ENCODE peak calls at places on chromosomes 2 and 18, in six cellular contexts. One of them, this sample, is unnamed.

GRCh38 chr2:226489765-226490164 is 309.9 kb downstream of the IRS1 start:
- DNase-seq in tibial nerve: no peak
- DNase-seq in progenitor cell of endocrine pancreas: no peak
- DNase-seq in spleen: no peak
- DNase-seq in PC-9: no peak
- DNase-seq in transverse colon: no peak
- DNase-seq in this sample: no peak

GRCh38 chr18:23540867-23541266 is 37.6 kb downstream of the RMC1 start:
- DNase-seq in tibial nerve: no peak
- DNase-seq in progenitor cell of endocrine pancreas: no peak
- DNase-seq in spleen: no peak
- DNase-seq in PC-9: no peak
- DNase-seq in transverse colon: no peak
- DNase-seq in this sample: no peak

GRCh38 chr2:222290691-222291484 is 7.9 kb downstream of the PAX3 start:
- DNase-seq in tibial nerve: no peak
- DNase-seq in progenitor cell of endocrine pancreas: no peak
- DNase-seq in spleen: no peak
- DNase-seq in PC-9: no peak
- DNase-seq in transverse colon: no peak
- DNase-seq in this sample: no peak

GRCh38 chr2:199740111-199740428 is 110.9 kb downstream of the FTCDNL1 start:
- DNase-seq in tibial nerve: no peak
- DNase-seq in progenitor cell of endocrine pancreas: no peak
- DNase-seq in spleen: no peak
- DNase-seq in PC-9: no peak
- DNase-seq in transverse colon: no peak
- DNase-seq in this sample: no peak

GRCh38 chr2:74373189-74373588 is 6.9 kb downstream of the DCTN1 start:
- DNase-seq in tibial nerve: peak; percentile 40
- DNase-seq in progenitor cell of endocrine pancreas: no peak
- DNase-seq in spleen: no peak
- DNase-seq in PC-9: no peak
- DNase-seq in transverse colon: peak; percentile 79
- DNase-seq in this sample: no peak

GRCh38 chr2:162041465-162041864 is 32.5 kb downstream of the DPP4 start:
- DNase-seq in tibial nerve: no peak
- DNase-seq in progenitor cell of endocrine pancreas: no peak
- DNase-seq in spleen: no peak
- DNase-seq in PC-9: no peak
- DNase-seq in transverse colon: no peak
- DNase-seq in this sample: no peak

GRCh38 chr18:68462148-68462547 is 252.8 kb downstream of the TMX3 start:
- DNase-seq in tibial nerve: no peak
- DNase-seq in progenitor cell of endocrine pancreas: no peak
- DNase-seq in spleen: no peak
- DNase-seq in PC-9: no peak
- DNase-seq in transverse colon: no peak
- DNase-seq in this sample: no peak

GRCh38 chr2:88950010-88950409 is 258.5 kb downstream of the RPIA start:
- DNase-seq in tibial nerve: no peak
- DNase-seq in progenitor cell of endocrine pancreas: no peak
- DNase-seq in spleen: no peak
- DNase-seq in PC-9: no peak
- DNase-seq in transverse colon: no peak
- DNase-seq in this sample: no peak

GRCh38 chr2:53033416-53033815 is 734.2 kb upstream of the CHAC2 start:
- DNase-seq in tibial nerve: no peak
- DNase-seq in progenitor cell of endocrine pancreas: no peak
- DNase-seq in spleen: no peak
- DNase-seq in PC-9: no peak
- DNase-seq in transverse colon: no peak
- DNase-seq in this sample: no peak

GRCh38 chr2:207241198-207241597 is 75.5 kb upstream of the KLF7 start:
- DNase-seq in tibial nerve: no peak
- DNase-seq in progenitor cell of endocrine pancreas: no peak
- DNase-seq in spleen: no peak
- DNase-seq in PC-9: no peak
- DNase-seq in transverse colon: no peak
- DNase-seq in this sample: no peak

GRCh38 chr2:164917296-164917903 is 37.9 kb downstream of the SLC38A11 start:
- DNase-seq in tibial nerve: peak; percentile 15
- DNase-seq in progenitor cell of endocrine pancreas: peak; percentile 22
- DNase-seq in spleen: no peak
- DNase-seq in PC-9: no peak
- DNase-seq in transverse colon: peak; percentile 48
- DNase-seq in this sample: no peak

GRCh38 chr2:160561551-160562280 is 68.1 kb upstream of the RBMS1 start:
- DNase-seq in tibial nerve: no peak
- DNase-seq in progenitor cell of endocrine pancreas: no peak
- DNase-seq in spleen: no peak
- DNase-seq in PC-9: peak; percentile 72
- DNase-seq in transverse colon: no peak
- DNase-seq in this sample: no peak

GRCh38 chr2:17822452-17823117 is 6.3 kb downstream of the MSGN1 start:
- DNase-seq in tibial nerve: no peak
- DNase-seq in progenitor cell of endocrine pancreas: no peak
- DNase-seq in spleen: no peak
- DNase-seq in PC-9: no peak
- DNase-seq in transverse colon: no peak
- DNase-seq in this sample: no peak

GRCh38 chr2:108448678-108449409 is at the start of gene GCC2:
- DNase-seq in tibial nerve: peak; percentile 92
- DNase-seq in progenitor cell of endocrine pancreas: peak; percentile 94
- DNase-seq in spleen: peak; percentile 98
- DNase-seq in PC-9: peak; percentile 88
- DNase-seq in transverse colon: peak; percentile 98
- DNase-seq in this sample: peak; percentile 96

GRCh38 chr2:128457716-128458115 is 139.0 kb upstream of the HS6ST1 start:
- DNase-seq in tibial nerve: no peak
- DNase-seq in progenitor cell of endocrine pancreas: no peak
- DNase-seq in spleen: no peak
- DNase-seq in PC-9: no peak
- DNase-seq in transverse colon: no peak
- DNase-seq in this sample: no peak

GRCh38 chr2:73203055-73203681 is 794 bp downstream of the NOTO start:
- DNase-seq in tibial nerve: no peak
- DNase-seq in progenitor cell of endocrine pancreas: no peak
- DNase-seq in spleen: no peak
- DNase-seq in PC-9: no peak
- DNase-seq in transverse colon: no peak
- DNase-seq in this sample: no peak

GRCh38 chr18:23967321-23968089 is 47.0 kb upstream of the TTC39C start:
- DNase-seq in tibial nerve: no peak
- DNase-seq in progenitor cell of endocrine pancreas: no peak
- DNase-seq in spleen: peak; percentile 82
- DNase-seq in PC-9: no peak
- DNase-seq in transverse colon: no peak
- DNase-seq in this sample: peak; percentile 56

GRCh38 chr2:28080911-28081310 is 190.4 kb downstream of the BABAM2 start:
- DNase-seq in tibial nerve: no peak
- DNase-seq in progenitor cell of endocrine pancreas: no peak
- DNase-seq in spleen: no peak
- DNase-seq in PC-9: no peak
- DNase-seq in transverse colon: peak; percentile 39
- DNase-seq in this sample: no peak

GRCh38 chr2:26982102-26982742 is 11.8 kb downstream of the MAPRE3 start:
- DNase-seq in tibial nerve: no peak
- DNase-seq in progenitor cell of endocrine pancreas: peak; percentile 23
- DNase-seq in spleen: no peak
- DNase-seq in PC-9: peak; percentile 65
- DNase-seq in transverse colon: peak; percentile 85
- DNase-seq in this sample: no peak

GRCh38 chr18:46727177-46727576 is 29.7 kb downstream of the ST8SIA5 start:
- DNase-seq in tibial nerve: no peak
- DNase-seq in progenitor cell of endocrine pancreas: no peak
- DNase-seq in spleen: no peak
- DNase-seq in PC-9: no peak
- DNase-seq in transverse colon: no peak
- DNase-seq in this sample: no peak

GRCh38 chr2:171403181-171403580 is 30.6 kb downstream of the METTL8 start:
- DNase-seq in tibial nerve: no peak
- DNase-seq in progenitor cell of endocrine pancreas: no peak
- DNase-seq in spleen: no peak
- DNase-seq in PC-9: no peak
- DNase-seq in transverse colon: no peak
- DNase-seq in this sample: no peak

GRCh38 chr2:220482751-220483150 is 855.3 kb downstream of the SLC4A3 start:
- DNase-seq in tibial nerve: no peak
- DNase-seq in progenitor cell of endocrine pancreas: no peak
- DNase-seq in spleen: no peak
- DNase-seq in PC-9: no peak
- DNase-seq in transverse colon: no peak
- DNase-seq in this sample: no peak

GRCh38 chr2:32271063-32271462 is 6.4 kb upstream of the NLRC4 start:
- DNase-seq in tibial nerve: no peak
- DNase-seq in progenitor cell of endocrine pancreas: no peak
- DNase-seq in spleen: no peak
- DNase-seq in PC-9: no peak
- DNase-seq in transverse colon: no peak
- DNase-seq in this sample: no peak

GRCh38 chr2:24083567-24084385 is 858 bp downstream of the TP53I3 start:
- DNase-seq in tibial nerve: no peak
- DNase-seq in progenitor cell of endocrine pancreas: no peak
- DNase-seq in spleen: no peak
- DNase-seq in PC-9: peak; percentile 86
- DNase-seq in transverse colon: peak; percentile 94
- DNase-seq in this sample: no peak

GRCh38 chr18:77016133-77016839 is 116.3 kb downstream of the MBP start:
- DNase-seq in tibial nerve: no peak
- DNase-seq in progenitor cell of endocrine pancreas: no peak
- DNase-seq in spleen: no peak
- DNase-seq in PC-9: no peak
- DNase-seq in transverse colon: no peak
- DNase-seq in this sample: no peak

GRCh38 chr2:33496150-33496549 is 19.7 kb downstream of the RASGRP3 start:
- DNase-seq in tibial nerve: no peak
- DNase-seq in progenitor cell of endocrine pancreas: no peak
- DNase-seq in spleen: no peak
- DNase-seq in PC-9: no peak
- DNase-seq in transverse colon: no peak
- DNase-seq in this sample: no peak

GRCh38 chr2:119836455-119837142 is 76.9 kb downstream of the PTPN4 start:
- DNase-seq in tibial nerve: no peak
- DNase-seq in progenitor cell of endocrine pancreas: no peak
- DNase-seq in spleen: no peak
- DNase-seq in PC-9: no peak
- DNase-seq in transverse colon: no peak
- DNase-seq in this sample: no peak

GRCh38 chr2:14454102-14454676 is 178.3 kb upstream of the LRATD1 start:
- DNase-seq in tibial nerve: no peak
- DNase-seq in progenitor cell of endocrine pancreas: no peak
- DNase-seq in spleen: no peak
- DNase-seq in PC-9: no peak
- DNase-seq in transverse colon: no peak
- DNase-seq in this sample: no peak

GRCh38 chr2:196677404-196677803 is 37.9 kb downstream of the CCDC150 start:
- DNase-seq in tibial nerve: no peak
- DNase-seq in progenitor cell of endocrine pancreas: no peak
- DNase-seq in spleen: no peak
- DNase-seq in PC-9: no peak
- DNase-seq in transverse colon: no peak
- DNase-seq in this sample: no peak

GRCh38 chr2:184628051-184628450 is 29.7 kb downstream of the ZNF804A start:
- DNase-seq in tibial nerve: no peak
- DNase-seq in progenitor cell of endocrine pancreas: no peak
- DNase-seq in spleen: no peak
- DNase-seq in PC-9: no peak
- DNase-seq in transverse colon: no peak
- DNase-seq in this sample: no peak

GRCh38 chr2:204240961-204241360 is 304.3 kb upstream of the PARD3B start:
- DNase-seq in tibial nerve: no peak
- DNase-seq in progenitor cell of endocrine pancreas: no peak
- DNase-seq in spleen: no peak
- DNase-seq in PC-9: no peak
- DNase-seq in transverse colon: no peak
- DNase-seq in this sample: no peak

GRCh38 chr2:98867539-98868309 is 68.3 kb downstream of the CRACDL start:
- DNase-seq in tibial nerve: no peak
- DNase-seq in progenitor cell of endocrine pancreas: no peak
- DNase-seq in spleen: no peak
- DNase-seq in PC-9: peak; percentile 63
- DNase-seq in transverse colon: no peak
- DNase-seq in this sample: no peak

GRCh38 chr18:48951448-48952286 is 902 bp upstream of the SMAD7 start:
- DNase-seq in tibial nerve: peak; percentile 68
- DNase-seq in progenitor cell of endocrine pancreas: no peak
- DNase-seq in spleen: peak; percentile 95
- DNase-seq in PC-9: peak; percentile 75
- DNase-seq in transverse colon: peak; percentile 90
- DNase-seq in this sample: peak; percentile 75
- TF ChIP-seq CTCF in tibial nerve: peak; percentile 54
- TF ChIP-seq CTCF in progenitor cell of endocrine pancreas: peak; percentile 49
- TF ChIP-seq CTCF in spleen: no peak
- TF ChIP-seq CTCF in PC-9: no peak
- TF ChIP-seq CTCF in transverse colon: no peak
- TF ChIP-seq CTCF in this sample: no peak

GRCh38 chr2:229489016-229489415 is 217.9 kb upstream of the PID1 start:
- DNase-seq in tibial nerve: no peak
- DNase-seq in progenitor cell of endocrine pancreas: no peak
- DNase-seq in spleen: no peak
- DNase-seq in PC-9: peak; percentile 98
- DNase-seq in transverse colon: no peak
- DNase-seq in this sample: no peak
- TF ChIP-seq CTCF in tibial nerve: no peak
- TF ChIP-seq CTCF in progenitor cell of endocrine pancreas: no peak
- TF ChIP-seq CTCF in spleen: no peak
- TF ChIP-seq CTCF in PC-9: no peak
- TF ChIP-seq CTCF in transverse colon: no peak
- TF ChIP-seq CTCF in this sample: no peak

GRCh38 chr2:112958428-112959108 is 19.2 kb upstream of the IL36G start:
- DNase-seq in tibial nerve: no peak
- DNase-seq in progenitor cell of endocrine pancreas: no peak
- DNase-seq in spleen: no peak
- DNase-seq in PC-9: no peak
- DNase-seq in transverse colon: no peak
- DNase-seq in this sample: no peak
- TF ChIP-seq CTCF in tibial nerve: peak; percentile 32
- TF ChIP-seq CTCF in progenitor cell of endocrine pancreas: peak; percentile 78
- TF ChIP-seq CTCF in spleen: no peak
- TF ChIP-seq CTCF in PC-9: peak; percentile 93
- TF ChIP-seq CTCF in transverse colon: peak; percentile 80
- TF ChIP-seq CTCF in this sample: peak; percentile 76

GRCh38 chr2:159175182-159175581 is 111.3 kb downstream of the WDSUB1 start:
- DNase-seq in tibial nerve: no peak
- DNase-seq in progenitor cell of endocrine pancreas: no peak
- DNase-seq in spleen: no peak
- DNase-seq in PC-9: no peak
- DNase-seq in transverse colon: no peak
- DNase-seq in this sample: no peak
- TF ChIP-seq CTCF in tibial nerve: no peak
- TF ChIP-seq CTCF in progenitor cell of endocrine pancreas: no peak
- TF ChIP-seq CTCF in spleen: no peak
- TF ChIP-seq CTCF in PC-9: no peak
- TF ChIP-seq CTCF in transverse colon: no peak
- TF ChIP-seq CTCF in this sample: no peak

DNA sequence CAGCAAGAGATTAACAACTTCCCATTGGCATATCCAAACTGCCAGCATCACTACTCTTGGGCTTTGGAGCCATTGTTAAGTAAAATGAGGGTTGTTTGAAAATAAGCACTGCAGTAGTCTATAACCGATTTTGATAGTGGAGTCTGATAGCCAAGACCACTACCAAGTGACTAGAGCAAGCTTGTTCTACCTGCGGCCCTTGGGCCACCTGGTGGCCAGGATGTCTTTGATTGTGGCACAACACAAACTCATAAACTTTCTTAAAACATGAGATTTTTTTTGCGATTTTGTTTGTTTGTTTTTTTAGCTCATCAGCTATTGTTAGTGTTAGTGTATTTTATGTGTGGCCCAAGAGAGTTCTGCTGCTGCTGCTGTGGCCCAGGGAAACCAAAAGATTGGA is 11.0 kb downstream of the UBE2E3 start:
- DNase-seq in tibial nerve: no peak
- DNase-seq in progenitor cell of endocrine pancreas: no peak
- DNase-seq in spleen: no peak
- DNase-seq in PC-9: no peak
- DNase-seq in transverse colon: no peak
- DNase-seq in this sample: no peak
- TF ChIP-seq CTCF in tibial nerve: no peak
- TF ChIP-seq CTCF in progenitor cell of endocrine pancreas: peak; percentile 28
- TF ChIP-seq CTCF in spleen: no peak
- TF ChIP-seq CTCF in PC-9: peak; percentile 47
- TF ChIP-seq CTCF in transverse colon: no peak
- TF ChIP-seq CTCF in this sample: no peak